ENCODE peak calls at places on chromosomes 3 and 15, in ten cellular contexts. H is mucosa of gallbladder; A is lower lobe of right lung; I is substantia nigra; C is HEK293T; O is stimulated activated CD4-positive, alpha-beta T cell treated with anti-CD3 and anti-CD28 coated beads, TNF-alpha, amount 100 ng/mL, for 1 hour; S is AG09309; G is GM13977; D is dermis microvascular lymphatic vessel endothelial cell; Z is stimulated activated CD8-positive, alpha-beta memory T cell treated with anti-CD3 and anti-CD28 coated beads, Interleukin-7, amount 100 ng/mL, for 4 hours. E is an unnamed sample.

GRCh38 chr15:25345943-25346342 is 92.9 kb downstream of the UBE3A start:
- DNase-seq in D (peak), G (no peak), H (no peak), C (no peak), O (no peak), A (no peak), S (no peak), Z (no peak), I (no peak), E (no peak)

GRCh38 chr3:64105816-64106215 is 82.5 kb upstream of the PSMD6 start:
- DNase-seq in O (no peak), I (no peak), D (no peak), G (no peak), S (no peak), Z (no peak), A (no peak), H (no peak), C (no peak), E (peak)

GRCh38 chr3:194006102-194006501 is 129.8 kb upstream of the HES1 start:
- DNase-seq in Z (no peak), G (no peak), C (peak), O (no peak), A (no peak), H (no peak), I (no peak), S (no peak), D (no peak), E (no peak)

GRCh38 chr3:148856404-148856803 is 8.7 kb upstream of the CPA3 start:
- DNase-seq in S (no peak), D (no peak), A (no peak), G (no peak), C (no peak), H (no peak), O (no peak), Z (no peak), I (no peak), E (no peak)

GRCh38 chr3:168047190-168047795 is 48.4 kb downstream of the GOLIM4 start:
- DNase-seq in A (no peak), S (peak), H (no peak), C (peak), D (peak), G (peak), I (no peak), O (no peak), Z (no peak), E (peak)

GRCh38 chr3:189202583-189202982 is 30.8 kb downstream of the TPRG1 start:
- DNase-seq in A (no peak), O (no peak), C (no peak), S (no peak), D (no peak), H (no peak), I (no peak), Z (no peak), G (no peak), E (no peak)

GRCh38 chr15:90075420-90076289 is 26.6 kb downstream of the IDH2 start:
- DNase-seq in G (no peak), I (no peak), C (no peak), A (no peak), Z (no peak), H (no peak), O (no peak), D (no peak), S (no peak), E (peak)

GRCh38 chr3:11380314-11380713 is 108.1 kb downstream of the ATG7 start:
- DNase-seq in D (no peak), S (no peak), H (no peak), A (no peak), O (no peak), G (no peak), Z (no peak), I (no peak), C (no peak), E (no peak)

GRCh38 chr15:49813615-49814014 is 192.8 kb downstream of the DTWD1 start:
- DNase-seq in O (no peak), I (no peak), S (no peak), H (no peak), Z (no peak), A (no peak), D (no peak), G (no peak), C (no peak), E (no peak)

GRCh38 chr3:97389883-97390282 is 374.7 kb upstream of the ARL6 start:
- DNase-seq in H (no peak), G (no peak), D (no peak), S (no peak), Z (no peak), A (no peak), C (no peak), O (no peak), I (no peak), E (no peak)

GRCh38 chr3:16885948-16886683 is 1.4 kb downstream of the PLCL2 start:
- DNase-seq in A (no peak), S (no peak), C (no peak), Z (no peak), G (no peak), D (no peak), H (no peak), O (no peak), I (no peak), E (no peak)

GRCh38 chr3:130760922-130761321 is 14.3 kb upstream of the PIK3R4 start:
- DNase-seq in G (no peak), I (no peak), S (no peak), A (no peak), H (no peak), Z (no peak), C (no peak), O (no peak), D (no peak), E (no peak)

GRCh38 chr15:81959196-81959595 is 86.6 kb downstream of the MEX3B start:
- DNase-seq in Z (no peak), O (no peak), A (no peak), C (no peak), S (no peak), D (no peak), H (no peak), G (no peak), I (no peak), E (no peak)

GRCh38 chr3:12193485-12194165 is 34.9 kb upstream of the TIMP4 start:
- DNase-seq in I (no peak), O (no peak), S (peak), C (no peak), A (no peak), Z (no peak), H (peak), G (peak), D (peak), E (peak)

GRCh38 chr3:112751564-112751963 is 95.1 kb downstream of the CD200R1L start:
- DNase-seq in D (no peak), A (no peak), H (no peak), O (no peak), G (no peak), S (no peak), C (peak), Z (no peak), I (no peak), E (no peak)

GRCh38 chr3:23161896-23162570 is 41.1 kb upstream of the UBE2E2 start:
- DNase-seq in Z (no peak), O (no peak), G (peak), S (no peak), D (peak), H (no peak), I (no peak), C (no peak), A (no peak), E (peak)

GRCh38 chr15:63364293-63365003 is 17.2 kb downstream of the CA12 start:
- DNase-seq in D (no peak), H (no peak), G (no peak), O (no peak), I (no peak), S (no peak), A (no peak), C (no peak), Z (no peak), E (no peak)

GRCh38 chr15:80160570-80161156 is 7.9 kb downstream of the FAH start:
- DNase-seq in A (peak), C (no peak), S (peak), O (no peak), Z (peak), H (peak), D (peak), G (peak), I (no peak), E (peak)

GRCh38 chr15:89899303-89899946 is 5.6 kb upstream of the AP3S2 start:
- DNase-seq in H (no peak), C (no peak), O (no peak), S (no peak), I (no peak), A (no peak), Z (no peak), G (no peak), D (no peak), E (peak)